ENCODE peak calls at places on chromosomes 12 and 14, in four cellular contexts. One of them, this sample, is unnamed.

GRCh38 chr14:56145181-56145580 is 27.0 kb downstream of the PELI2 start:
- DNase-seq in HT1080: no peak
- DNase-seq in Panc1: no peak
- DNase-seq in heart right ventricle: no peak
- DNase-seq in this sample: no peak

GRCh38 chr14:60276347-60276746 is 27.3 kb downstream of the PPM1A start:
- DNase-seq in heart right ventricle: no peak
- DNase-seq in Panc1: no peak
- DNase-seq in HT1080: no peak
- DNase-seq in this sample: no peak

GRCh38 chr14:52327374-52328226 is 13.5 kb downstream of the PTGER2 start:
- DNase-seq in HT1080: peak; percentile 67
- DNase-seq in heart right ventricle: no peak
- DNase-seq in Panc1: peak; percentile 61
- DNase-seq in this sample: no peak

GRCh38 chr12:102567031-102567985 is 86.9 kb upstream of the IGF1 start:
- DNase-seq in heart right ventricle: no peak
- DNase-seq in Panc1: no peak
- DNase-seq in HT1080: peak; percentile 80
- DNase-seq in this sample: no peak

GRCh38 chr14:52272375-52272774 is 4.9 kb downstream of the PTGDR start:
- DNase-seq in HT1080: peak; percentile 39
- DNase-seq in heart right ventricle: no peak
- DNase-seq in Panc1: no peak
- DNase-seq in this sample: no peak

GRCh38 chr12:49784756-49785409 is 43.3 kb downstream of the NCKAP5L start:
- DNase-seq in heart right ventricle: no peak
- DNase-seq in Panc1: no peak
- DNase-seq in HT1080: peak; percentile 23
- DNase-seq in this sample: no peak

GRCh38 chr12:130689408-130690405 is 26.4 kb downstream of the RIMBP2 start:
- DNase-seq in HT1080: no peak
- DNase-seq in Panc1: no peak
- DNase-seq in heart right ventricle: no peak
- DNase-seq in this sample: no peak

GRCh38 chr12:111404362-111405148 is 1.2 kb upstream of the SH2B3 start:
- DNase-seq in heart right ventricle: no peak
- DNase-seq in HT1080: peak; percentile 54
- DNase-seq in Panc1: no peak
- DNase-seq in this sample: no peak

GRCh38 chr14:89674906-89675305 is 257.9 kb upstream of the FOXN3 start:
- DNase-seq in HT1080: no peak
- DNase-seq in heart right ventricle: no peak
- DNase-seq in Panc1: no peak
- DNase-seq in this sample: no peak

GRCh38 chr12:3090238-3091029 is 13.3 kb downstream of the TSPAN9 start:
- DNase-seq in Panc1: no peak
- DNase-seq in heart right ventricle: no peak
- DNase-seq in HT1080: no peak
- DNase-seq in this sample: no peak

GRCh38 chr12:132300789-132301722 is 28.3 kb downstream of the GALNT9 start:
- DNase-seq in HT1080: no peak
- DNase-seq in heart right ventricle: no peak
- DNase-seq in Panc1: no peak
- DNase-seq in this sample: peak; percentile 39

GRCh38 chr14:103724116-103724515 is 8.5 kb downstream of the ZFYVE21 start:
- DNase-seq in heart right ventricle: peak; percentile 69
- DNase-seq in HT1080: no peak
- DNase-seq in Panc1: no peak
- DNase-seq in this sample: peak; percentile 83

GRCh38 chr12:33759279-33759678 is 263.0 kb upstream of the ALG10 start:
- DNase-seq in HT1080: no peak
- DNase-seq in heart right ventricle: no peak
- DNase-seq in Panc1: no peak
- DNase-seq in this sample: no peak

GRCh38 chr14:69052181-69052601 is 73.1 kb upstream of the ACTN1 start:
- DNase-seq in Panc1: no peak
- DNase-seq in heart right ventricle: no peak
- DNase-seq in HT1080: no peak
- DNase-seq in this sample: no peak

GRCh38 chr14:100012478-100012925 is 52.7 kb upstream of the EVL start:
- DNase-seq in HT1080: peak; percentile 54
- DNase-seq in Panc1: no peak
- DNase-seq in heart right ventricle: no peak
- DNase-seq in this sample: no peak

GRCh38 chr14:65360144-65360784 is 52.3 kb upstream of the FUT8 start:
- DNase-seq in HT1080: no peak
- DNase-seq in heart right ventricle: no peak
- DNase-seq in Panc1: no peak
- DNase-seq in this sample: no peak

GRCh38 chr12:53097564-53098353 is at the start of gene IGFBP6:
- DNase-seq in HT1080: peak; percentile 66
- DNase-seq in heart right ventricle: peak; percentile 62
- DNase-seq in Panc1: no peak
- DNase-seq in this sample: peak; percentile 85

GRCh38 chr14:30883508-30884294 is 9.3 kb downstream of the COCH start:
- DNase-seq in HT1080: no peak
- DNase-seq in Panc1: no peak
- DNase-seq in heart right ventricle: no peak
- DNase-seq in this sample: no peak

GRCh38 chr14:69495341-69495921 is 10.9 kb downstream of the PLEKHD1 start:
- DNase-seq in Panc1: no peak
- DNase-seq in HT1080: no peak
- DNase-seq in heart right ventricle: no peak
- DNase-seq in this sample: no peak

GRCh38 chr12:121295123-121295745 is 1.3 kb downstream of the CAMKK2 start:
- DNase-seq in Panc1: no peak
- DNase-seq in heart right ventricle: no peak
- DNase-seq in HT1080: no peak
- DNase-seq in this sample: peak; percentile 16

GRCh38 chr12:9184276-9184675 is 23.9 kb downstream of the PZP start:
- DNase-seq in heart right ventricle: no peak
- DNase-seq in Panc1: no peak
- DNase-seq in HT1080: no peak
- DNase-seq in this sample: no peak

GRCh38 chr14:28756896-28757570 is 9.6 kb upstream of the FOXG1 start:
- DNase-seq in HT1080: no peak
- DNase-seq in heart right ventricle: no peak
- DNase-seq in Panc1: no peak
- DNase-seq in this sample: no peak

GRCh38 chr12:79765157-79765556 is 74.4 kb upstream of the PAWR start:
- DNase-seq in HT1080: no peak
- DNase-seq in heart right ventricle: no peak
- DNase-seq in Panc1: no peak
- DNase-seq in this sample: no peak

GRCh38 chr14:39491134-39491541 is 58.9 kb upstream of the FBXO33 start:
- DNase-seq in Panc1: peak; percentile 4
- DNase-seq in heart right ventricle: no peak
- DNase-seq in HT1080: peak; percentile 15
- DNase-seq in this sample: no peak

This sample was measured in Right ventricle myocardium superior.